ENCODE peak calls at places on chromosomes 7 and 10, in five cellular contexts. L is trophoblast cell, I is neuronal stem cell, A is mesenchymal stem cell, P is H1. G is an unnamed sample.

GRCh38 chr7:128938524-128939074 is 872 bp downstream of the IRF5 start:
- DNase-seq in L (no peak), I (no peak), A (no peak), P (no peak), G (no peak)

GRCh38 chr10:89685932-89686331 is 15.5 kb upstream of the KIF20B start:
- DNase-seq in L (no peak), I (no peak), A (no peak), P (no peak), G (no peak)

GRCh38 chr7:135710417-135711138 is 17.4 kb downstream of the SLC13A4 start:
- DNase-seq in L (peak; percentile 50), I (no peak), A (no peak), P (no peak), G (no peak)

GRCh38 chr10:90930971-90931841 is 10.3 kb upstream of the ANKRD1 start:
- DNase-seq in L (no peak), I (no peak), A (peak; percentile 91), P (peak; percentile 65), G (peak; percentile 85)

GRCh38 chr7:24978837-24979469 is 1.0 kb downstream of the OSBPL3 start:
- DNase-seq in L (peak; percentile 33), I (no peak), A (no peak), P (no peak), G (no peak)

GRCh38 chr10:52466464-52466863 is 152.4 kb downstream of the DKK1 start:
- DNase-seq in L (no peak), I (no peak), A (no peak), P (no peak), G (no peak)

GRCh38 chr7:156778201-156778600 is 114.8 kb downstream of the LMBR1 start:
- DNase-seq in L (no peak), I (no peak), A (no peak), P (no peak), G (no peak)

GRCh38 chr10:29305031-29305335 is 16.1 kb downstream of the LYZL1 start:
- DNase-seq in L (no peak), I (no peak), A (no peak), P (no peak), G (no peak)

GRCh38 chr7:79692015-79692414 is 238.5 kb upstream of the MAGI2 start:
- DNase-seq in L (peak; percentile 64), I (no peak), A (peak; percentile 82), P (no peak), G (peak; percentile 93)

GRCh38 chr10:96695975-96696634 is 24.2 kb downstream of the PIK3AP1 start:
- DNase-seq in L (no peak), I (no peak), A (no peak), P (no peak), G (no peak)

GRCh38 chr7:26457702-26458327 is 166.2 kb downstream of the SNX10 start:
- DNase-seq in L (no peak), I (no peak), A (peak; percentile 17), P (no peak), G (no peak)

GRCh38 chr7:131145026-131145425 is 182.7 kb upstream of the MKLN1 start:
- DNase-seq in L (no peak), I (no peak), A (peak; percentile 23), P (no peak), G (peak; percentile 34)

GRCh38 chr7:55244346-55244745 is 120.8 kb upstream of the LANCL2 start:
- DNase-seq in L (peak; percentile 80), I (no peak), A (peak; percentile 32), P (no peak), G (peak; percentile 67)

GRCh38 chr7:15915694-15916093 is 229.2 kb upstream of the MEOX2 start:
- DNase-seq in L (no peak), I (no peak), A (peak; percentile 86), P (no peak), G (peak; percentile 80)

GRCh38 chr7:135147899-135148721 is at the start of gene TMEM140:
- DNase-seq in L (peak; percentile 76), I (no peak), A (peak; percentile 82), P (no peak), G (peak; percentile 64)

GRCh38 chr10:130715686-130716670 is 579.8 kb downstream of the GLRX3 start:
- DNase-seq in L (no peak), I (no peak), A (no peak), P (no peak), G (no peak)

GRCh38 chr10:78976825-78977760 is 91.7 kb upstream of the ZMIZ1 start:
- DNase-seq in L (no peak), I (no peak), A (peak; percentile 32), P (no peak), G (no peak)

GRCh38 chr7:55019329-55019690 is 493 bp downstream of the EGFR start:
- DNase-seq in L (peak; percentile 23), I (peak; percentile 31), A (peak; percentile 51), P (no peak), G (no peak)

GRCh38 chr7:44921607-44922350 is 36.4 kb upstream of the PURB start:
- DNase-seq in L (peak; percentile 85), I (peak; percentile 59), A (peak; percentile 65), P (peak; percentile 41), G (peak; percentile 57)

GRCh38 chr7:70637726-70638125 is 494.2 kb upstream of the GALNT17 start:
- DNase-seq in L (no peak), I (no peak), A (no peak), P (no peak), G (no peak)

GRCh38 chr7:133650067-133650466 is 397.2 kb downstream of the EXOC4 start:
- DNase-seq in L (no peak), I (no peak), A (peak; percentile 56), P (no peak), G (peak; percentile 69)

GRCh38 chr10:103870503-103870902 is 15.1 kb upstream of the SH3PXD2A start:
- DNase-seq in L (peak; percentile 59), I (no peak), A (no peak), P (no peak), G (peak; percentile 40)

GRCh38 chr10:99403674-99404073 is 26.8 kb downstream of the GOT1 start:
- DNase-seq in L (no peak), I (no peak), A (no peak), P (no peak), G (peak; percentile 6)

GRCh38 chr10:50988792-50989191 is 85.5 kb upstream of the PRKG1 start:
- DNase-seq in L (no peak), I (no peak), A (peak; percentile 63), P (no peak), G (peak; percentile 53)

GRCh38 chr10:6203331-6204062 is 765 bp downstream of the PFKFB3 start:
- DNase-seq in L (peak; percentile 61), I (peak; percentile 82), A (peak; percentile 59), P (no peak), G (peak; percentile 47)

GRCh38 chr7:5420841-5421625 is 2.6 kb downstream of the TNRC18 start:
- DNase-seq in L (peak; percentile 39), I (no peak), A (peak; percentile 23), P (no peak), G (no peak)
- H4K91ac ChIP-seq in L (peak overlapping the region; percentile 79), I (no peak overlapping the region), A (peak overlapping the region; percentile 89), P (no peak overlapping the region), G (peak overlapping the region; percentile 46)

DNA sequence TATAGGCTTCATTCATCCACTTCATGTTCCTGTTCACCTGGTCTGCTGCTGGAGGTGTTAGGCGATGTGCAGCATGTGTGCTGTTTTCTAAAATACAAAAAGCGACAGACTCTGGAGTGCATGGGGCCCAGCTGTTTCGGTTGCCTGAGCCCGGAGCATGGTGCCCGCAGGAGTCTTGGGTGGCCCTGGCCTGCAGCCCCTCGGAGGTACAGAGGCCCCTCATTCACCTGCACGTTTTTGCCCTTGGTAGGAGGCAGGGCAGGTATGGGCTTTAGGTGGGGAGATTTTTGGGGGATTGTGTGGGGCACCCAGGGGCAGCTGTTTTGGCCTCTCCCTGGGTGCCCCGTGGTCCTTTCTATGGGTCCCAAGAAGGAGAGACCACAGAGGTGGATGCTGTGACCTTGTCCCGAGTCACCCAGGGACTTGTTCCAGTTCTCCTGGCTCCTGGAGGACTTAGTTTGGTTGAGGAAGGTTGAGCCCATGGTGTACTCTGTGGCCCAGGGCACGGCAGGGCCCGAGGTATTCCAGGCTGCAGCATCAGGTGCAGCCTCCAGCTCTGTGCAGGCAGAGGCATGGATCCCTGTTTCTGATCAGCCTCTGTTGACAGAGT is 130.7 kb downstream of the TRRAP start:
- DNase-seq in L (no peak), I (no peak), A (no peak), P (no peak), G (no peak)
- H3K36me3 ChIP-seq in L (peaks cover 83% of the 10 kb centered on the region), I (peaks cover 91% of the 10 kb centered on the region), A (peaks cover 81% of the 10 kb centered on the region), P (peaks cover 52% of the 10 kb centered on the region), G (peaks cover 79% of the 10 kb centered on the region)

DNA sequence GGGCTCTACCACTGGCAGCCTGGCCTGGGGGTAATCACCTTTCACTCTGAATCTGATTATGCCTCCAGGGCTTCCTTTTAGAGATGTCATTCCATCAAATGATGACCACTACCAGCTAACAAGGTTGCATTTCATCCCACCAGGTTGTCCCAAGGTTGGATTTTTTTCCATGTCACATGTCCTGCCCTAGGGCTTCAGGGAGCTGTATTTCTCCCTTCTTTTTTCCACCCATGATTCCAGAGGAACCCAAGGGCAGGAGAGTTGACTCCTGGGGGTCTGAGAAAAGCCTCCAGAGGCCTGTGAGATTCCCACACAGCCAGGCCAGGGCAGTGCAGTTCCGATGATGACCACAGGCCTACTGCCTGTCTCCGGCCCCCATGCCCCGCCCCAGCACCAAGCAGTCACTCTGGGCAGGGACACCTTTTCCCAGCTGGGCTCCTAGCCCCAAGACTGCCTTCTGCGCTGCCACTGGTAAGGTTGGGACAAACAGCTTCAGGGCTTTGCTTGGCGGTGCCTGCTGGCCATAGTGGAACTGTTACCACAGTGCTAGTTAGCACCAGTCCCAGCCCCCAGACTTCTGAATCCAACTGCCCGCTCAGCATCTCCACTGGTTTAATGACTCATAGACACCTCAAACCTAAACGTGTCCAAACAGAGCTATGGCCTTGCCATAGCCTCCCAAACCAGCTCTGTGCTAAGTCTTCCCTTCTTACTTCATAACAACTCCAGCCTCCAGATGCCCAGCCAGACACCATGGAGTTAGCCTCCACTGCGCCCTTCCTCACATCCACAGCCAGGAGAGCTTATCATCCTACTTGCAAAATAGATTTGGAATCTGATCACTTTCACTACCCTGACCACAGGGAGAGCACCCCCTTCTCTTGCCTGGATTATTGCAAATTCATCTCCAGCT is 133.7 kb downstream of the ARHGAP22 start:
- DNase-seq in L (no peak), I (no peak), A (peak; percentile 33), P (no peak), G (peak; percentile 68)
- H4K91ac ChIP-seq in L (no peak overlapping the region), I (no peak overlapping the region), A (no peak overlapping the region), P (no peak overlapping the region), G (no peak overlapping the region)

DNA sequence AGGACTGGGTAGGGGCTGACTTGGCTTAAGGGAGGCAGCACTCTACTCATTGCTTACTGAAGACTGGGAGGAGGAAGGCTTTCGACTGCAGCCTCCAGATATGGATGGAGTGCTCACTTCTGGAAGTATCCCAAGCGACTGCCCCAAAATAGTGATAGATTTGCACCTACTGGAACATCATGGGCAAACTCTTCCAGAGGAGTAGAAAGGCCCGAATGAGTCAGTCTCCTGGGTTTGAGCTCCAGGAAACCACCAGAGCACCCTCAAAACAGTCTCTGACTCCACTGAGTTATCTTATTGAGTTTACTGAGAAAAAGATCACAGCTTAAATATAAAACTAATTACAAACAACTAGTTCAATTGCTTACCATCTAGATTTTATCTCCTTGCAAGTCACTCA is 37.2 kb upstream of the PDLIM1 start:
- DNase-seq in L (no peak), I (no peak), A (no peak), P (no peak), G (no peak)
- H3K36me3 ChIP-seq in L (no peaks in the 10 kb centered on the region), I (no peaks in the 10 kb centered on the region), A (no peaks in the 10 kb centered on the region), P (no peaks in the 10 kb centered on the region), G (no peaks in the 10 kb centered on the region)

G was measured in IMR-90.